ENCODE peak calls at places on chromosomes 12 and 14, in eight cellular contexts. P is mesothelial cell of epicardium, N is neural crest cell, Y is AG04450, R is chondrocyte, Q is SK-N-SH, D is fibroblast of the aortic adventitia, S is epithelial cell of esophagus. I is an unnamed sample.

GRCh38 chr12:12699345-12699744 is 3.4 kb upstream of the GPR19 start:
- DNase-seq in P (no peak), N (no peak), Y (no peak), R (no peak), Q (no peak), D (no peak), S (no peak), I (no peak)

GRCh38 chr14:91067186-91067585 is 6.7 kb upstream of the RPS6KA5 start:
- DNase-seq in P (no peak), N (no peak), Y (no peak), R (no peak), Q (no peak), D (no peak), S (no peak), I (peak; percentile 81)

GRCh38 chr12:107560194-107560905 is 125.2 kb upstream of the PWP1 start:
- DNase-seq in P (no peak), N (no peak), Y (no peak), R (no peak), Q (no peak), D (no peak), S (peak; percentile 10), I (no peak)

GRCh38 chr12:29222200-29222599 is 73.1 kb downstream of the FAR2 start:
- DNase-seq in P (no peak), N (no peak), Y (no peak), R (no peak), Q (no peak), D (no peak), S (no peak), I (no peak)

GRCh38 chr12:14845350-14845750 is 2.0 kb upstream of the ART4 start:
- DNase-seq in P (no peak), N (peak; percentile 36), Y (peak; percentile 48), R (no peak), Q (peak; percentile 58), D (peak; percentile 80), S (peak; percentile 66), I (peak; percentile 65)

GRCh38 chr14:92121207-92121669 is 268 bp downstream of the NDUFB1 start:
- DNase-seq in P (peak; percentile 30), N (peak; percentile 5), Y (no peak), R (no peak), Q (no peak), D (peak; percentile 51), S (peak; percentile 43), I (no peak)

GRCh38 chr12:78239566-78239965 is 408.9 kb downstream of the NAV3 start:
- DNase-seq in P (no peak), N (no peak), Y (no peak), R (no peak), Q (no peak), D (no peak), S (no peak), I (no peak)

GRCh38 chr12:70835948-70836347 is 84.6 kb downstream of the PTPRR start:
- DNase-seq in P (no peak), N (no peak), Y (no peak), R (no peak), Q (no peak), D (no peak), S (no peak), I (no peak)

GRCh38 chr14:38143651-38144505 is 63.8 kb upstream of the SSTR1 start:
- DNase-seq in P (no peak), N (no peak), Y (peak; percentile 51), R (no peak), Q (no peak), D (peak; percentile 36), S (peak; percentile 7), I (no peak)

GRCh38 chr12:42484996-42485395 is 104.5 kb downstream of the PRICKLE1 start:
- DNase-seq in P (no peak), N (no peak), Y (no peak), R (no peak), Q (no peak), D (peak; percentile 25), S (no peak), I (no peak)

GRCh38 chr12:124381454-124382207 is 86.7 kb downstream of the RFLNA start:
- DNase-seq in P (no peak), N (no peak), Y (no peak), R (no peak), Q (no peak), D (peak; percentile 84), S (peak; percentile 50), I (no peak)

GRCh38 chr12:27733052-27733656 is 22.5 kb downstream of the MRPS35 start:
- DNase-seq in P (no peak), N (no peak), Y (peak; percentile 4), R (no peak), Q (peak; percentile 55), D (peak; percentile 60), S (peak; percentile 55), I (peak; percentile 47)

GRCh38 chr12:108635201-108635996 is 1.7 kb upstream of the SELPLG start:
- DNase-seq in P (no peak), N (no peak), Y (no peak), R (no peak), Q (no peak), D (no peak), S (no peak), I (peak; percentile 79)

GRCh38 chr14:91369628-91370445 is 47.8 kb downstream of the CCDC88C start:
- DNase-seq in P (no peak), N (no peak), Y (no peak), R (no peak), Q (no peak), D (no peak), S (peak; percentile 70), I (peak; percentile 76)

GRCh38 chr14:69117020-69117767 is 35.7 kb downstream of the DCAF5 start:
- DNase-seq in P (no peak), N (no peak), Y (no peak), R (no peak), Q (no peak), D (no peak), S (no peak), I (no peak)

GRCh38 chr14:73739174-73739898 is 25.2 kb upstream of the PNMA1 start:
- DNase-seq in P (no peak), N (no peak), Y (no peak), R (no peak), Q (no peak), D (no peak), S (no peak), I (no peak)

DNA sequence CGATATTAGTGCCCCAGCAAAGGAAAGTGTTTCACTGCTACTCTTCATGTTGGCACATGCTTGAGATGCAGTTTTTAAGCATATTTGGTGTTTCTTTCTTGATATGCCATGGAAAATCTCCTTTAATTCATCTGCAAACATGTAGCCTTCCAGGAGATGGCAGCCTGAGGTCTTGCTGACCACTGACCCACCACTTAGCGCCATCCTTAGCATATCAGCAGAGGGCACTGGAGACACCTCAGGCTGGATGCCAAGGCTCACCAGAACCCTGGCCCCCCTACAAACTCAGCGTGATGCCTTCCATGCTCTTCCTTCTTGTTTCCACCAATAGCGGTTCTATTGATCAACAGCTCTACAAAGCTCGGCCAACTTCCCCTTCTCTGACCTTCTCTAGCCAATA is 209.9 kb downstream of the SLC15A4 start:
- DNase-seq in P (no peak), N (no peak), Y (no peak), R (no peak), Q (no peak), D (no peak), S (no peak), I (no peak)
- TF ChIP-seq CTCF in P (no peak), N (no peak), Y (no peak), R (no peak), Q (no peak), D (no peak), S (no peak), I (no peak)

GRCh38 chr12:120474092-120474960 is 4.8 kb upstream of the SRSF9 start:
- DNase-seq in P (no peak), N (no peak), Y (no peak), R (no peak), Q (peak; percentile 27), D (peak; percentile 46), S (peak; percentile 98), I (no peak)

GRCh38 chr12:120472521-120472920 is 3.0 kb upstream of the SRSF9 start:
- DNase-seq in P (no peak), N (no peak), Y (no peak), R (no peak), Q (no peak), D (no peak), S (no peak), I (no peak)

GRCh38 chr12:120479458-120479857 is 9.9 kb upstream of the SRSF9 start:
- DNase-seq in P (no peak), N (no peak), Y (no peak), R (no peak), Q (no peak), D (no peak), S (peak; percentile 46), I (no peak)

GRCh38 chr12:120480211-120480610 is 10.7 kb upstream of the SRSF9 start:
- DNase-seq in P (no peak), N (no peak), Y (no peak), R (no peak), Q (no peak), D (no peak), S (no peak), I (no peak)

DNA sequence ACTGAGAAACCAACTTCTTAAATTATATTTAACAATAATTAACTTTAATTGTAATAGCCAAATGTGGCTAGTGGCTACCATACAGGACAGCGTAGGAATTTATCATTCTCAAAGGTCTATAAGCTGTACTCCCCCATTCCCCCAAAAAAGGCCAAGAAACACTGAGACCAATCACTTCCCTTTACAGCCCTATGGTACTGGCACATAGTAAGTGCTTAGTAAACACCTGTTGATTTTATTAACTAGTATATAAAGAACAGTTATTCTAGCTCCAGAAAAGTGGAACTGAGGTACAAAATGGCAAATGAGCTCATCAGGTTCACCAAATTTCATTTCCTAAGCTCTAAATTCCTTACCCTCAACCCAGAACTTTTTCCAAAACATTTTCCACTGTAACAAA is 6.1 kb upstream of the SRSF9 start:
- DNase-seq in P (no peak), N (no peak), Y (no peak), R (no peak), Q (no peak), D (no peak), S (no peak), I (no peak)
- TF ChIP-seq CTCF in P (no peak), N (no peak), Y (no peak), R (no peak), Q (no peak), D (no peak), S (no peak), I (no peak)

DNA sequence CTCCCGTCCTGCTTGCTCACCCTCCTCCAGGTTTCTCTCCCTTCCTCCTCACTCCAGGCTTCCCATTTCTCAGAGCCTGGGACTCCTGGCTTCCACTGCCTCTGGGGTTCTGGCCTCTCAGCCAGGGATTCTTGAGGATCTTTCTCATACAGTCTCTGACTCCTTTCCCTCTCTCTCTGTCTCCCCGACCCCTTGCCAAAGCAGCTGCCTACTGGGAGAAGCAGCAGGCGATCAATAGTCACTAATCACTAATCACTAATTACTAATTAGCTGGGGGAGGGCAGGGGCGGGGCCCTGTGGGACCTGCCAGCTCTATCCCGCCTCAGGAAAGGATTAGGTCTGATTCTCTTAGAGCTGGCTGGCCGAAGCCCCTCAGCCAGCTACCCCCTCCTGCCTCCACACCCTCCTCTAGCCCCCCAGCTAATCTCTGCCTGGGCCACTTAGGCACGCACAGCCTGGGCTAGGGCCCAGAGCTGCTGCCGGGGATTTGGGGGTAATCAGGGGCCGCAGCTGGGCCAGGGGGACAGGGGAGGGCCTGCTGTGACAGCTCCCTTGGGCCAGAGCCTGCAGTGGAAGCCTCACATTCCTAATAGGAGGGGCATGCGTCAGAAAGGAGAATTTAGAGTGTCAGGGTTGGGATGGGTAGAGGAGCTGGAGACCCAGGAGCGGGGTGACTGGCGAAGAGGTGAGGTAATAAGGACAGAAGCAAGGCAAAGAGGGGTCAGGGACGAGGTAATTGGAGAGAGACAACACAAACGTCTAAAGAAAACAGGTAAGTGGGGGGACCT is 2.8 kb downstream of the NXPH4 start:
- DNase-seq in P (no peak), N (no peak), Y (no peak), R (no peak), Q (no peak), D (no peak), S (no peak), I (no peak)
- TF ChIP-seq CTCF in P (no peak), N (no peak), Y (no peak), R (no peak), Q (no peak), D (no peak), S (no peak), I (no peak)

GRCh38 chr14:56207626-56208297 is 89.6 kb downstream of the PELI2 start:
- DNase-seq in P (no peak), N (no peak), Y (no peak), R (no peak), Q (no peak), D (no peak), S (peak; percentile 16), I (no peak)
- TF ChIP-seq CTCF in P (no peak), N (no peak), Y (no peak), R (no peak), Q (no peak), D (no peak), S (no peak), I (no peak)

I was measured in activated CD8-positive, alpha-beta T cell treated with anti-CD3 and anti-CD28 coated beads for 36 hours.